ENCODE peak calls at places on chromosomes 2 and 18, in five cellular contexts. I, J, A, F and N are unnamed samples.
A peak's percentile ranks its signal among the peaks of the same experiment; 100 is the strongest.

GRCh38 chr2:83689402-83689801 is 769.7 kb downstream of the SUCLG1 start:
- DNase-seq in A (no peak), J (no peak), F (no peak), I (no peak), N (no peak)

GRCh38 chr2:27736031-27736889 is 35.3 kb upstream of the MRPL33 start:
- DNase-seq in I (no peak), F (no peak), A (no peak), J (no peak), N (no peak)

GRCh38 chr18:73520229-73520628 is 627.4 kb downstream of the FBXO15 start:
- DNase-seq in J (no peak), A (no peak), I (no peak), F (no peak), N (no peak)

GRCh38 chr2:11096591-11096990 is 58.7 kb upstream of the SLC66A3 start:
- DNase-seq in F (no peak), I (no peak), A (no peak), J (no peak), N (no peak)

GRCh38 chr2:166900700-166901099 is 12.4 kb downstream of the XIRP2 start:
- DNase-seq in A (no peak), F (no peak), J (no peak), I (no peak), N (no peak)

GRCh38 chr2:10064932-10065682 is 15.1 kb downstream of the CYS1 start:
- DNase-seq in F (no peak), J (no peak), A (no peak), I (no peak), N (no peak)

GRCh38 chr2:191530618-191531017 is 147.3 kb upstream of the NABP1 start:
- DNase-seq in F (no peak), J (no peak), I (no peak), A (no peak), N (no peak)

GRCh38 chr18:23958036-23958435 is 56.5 kb upstream of the TTC39C start:
- DNase-seq in A (no peak), I (no peak), J (peak; percentile 80), F (no peak), N (peak; percentile 80)

GRCh38 chr2:118801154-118801553 is 46.3 kb downstream of the EN1 start:
- DNase-seq in J (no peak), F (no peak), A (no peak), I (no peak), N (no peak)